ENCODE peak calls at places on chromosomes 16 and 17, in nine cellular contexts. E is adrenal gland, G is A549, O is body of pancreas, U is tibial nerve, Z is heart left ventricle, H is right lobe of liver, V is lower leg skin, R is prostate gland. Y is an unnamed sample.

GRCh38 chr17:15287533-15288267 is 22.6 kb upstream of the PMP22 start:
- DNase-seq in E (no peak), G (no peak), O (no peak), U (no peak), Z (no peak), H (no peak), V (no peak), R (no peak), Y (no peak)

GRCh38 chr16:88301431-88301830 is 81.3 kb upstream of the ZNF469 start:
- DNase-seq in E (no peak), G (no peak), O (no peak), U (no peak), Z (no peak), H (peak), V (no peak), R (no peak), Y (no peak)

GRCh38 chr17:81249233-81250040 is 10.3 kb downstream of the NDUFAF8 start:
- DNase-seq in E (no peak), G (no peak), O (no peak), U (no peak), Z (no peak), H (peak), V (no peak), R (no peak), Y (no peak)

GRCh38 chr17:66401364-66401763 is 99.0 kb downstream of the PRKCA start:
- DNase-seq in E (no peak), G (no peak), O (no peak), U (no peak), Z (no peak), H (no peak), V (no peak), R (no peak), Y (no peak)

GRCh38 chr16:67190448-67191399 is 788 bp upstream of the EXOC3L1 start:
- DNase-seq in E (no peak), G (no peak), O (no peak), U (no peak), Z (no peak), H (no peak), V (no peak), R (no peak), Y (no peak)

GRCh38 chr17:1529863-1530262 is 13.5 kb upstream of the INPP5K start:
- DNase-seq in E (no peak), G (no peak), O (no peak), U (no peak), Z (no peak), H (no peak), V (no peak), R (no peak), Y (no peak)

GRCh38 chr17:79789943-79790804 is 6.7 kb downstream of the CBX8 start:
- DNase-seq in E (peak), G (peak), O (peak), U (no peak), Z (no peak), H (peak), V (no peak), R (no peak), Y (peak)

GRCh38 chr16:72286936-72287620 is 115.1 kb upstream of the PMFBP1 start:
- DNase-seq in E (no peak), G (no peak), O (no peak), U (no peak), Z (no peak), H (no peak), V (no peak), R (no peak), Y (no peak)

GRCh38 chr17:71709271-71709670 is 411.5 kb upstream of the SOX9 start:
- DNase-seq in E (no peak), G (no peak), O (no peak), U (no peak), Z (no peak), H (no peak), V (no peak), R (no peak), Y (no peak)

GRCh38 chr17:65518256-65518655 is 43.2 kb downstream of the AXIN2 start:
- DNase-seq in E (no peak), G (no peak), O (no peak), U (no peak), Z (no peak), H (no peak), V (no peak), R (no peak), Y (no peak)

GRCh38 chr16:10922328-10923145 is 19.7 kb downstream of the DEXI start:
- DNase-seq in E (peak), G (no peak), O (no peak), U (peak), Z (peak), H (peak), V (no peak), R (no peak), Y (no peak)
- TF ChIP-seq POLR2A in E (no peak), G (no peak), O (no peak), U (no peak), Z (no peak), H (no peak), V (no peak), R (no peak), Y (no peak)

GRCh38 chr17:42181851-42182207 is 887 bp upstream of the KCNH4 start:
- DNase-seq in E (no peak), G (no peak), O (no peak), U (no peak), Z (no peak), H (no peak), V (no peak), R (no peak), Y (no peak)

GRCh38 chr17:42184717-42185496 is at the start of gene HCRT:
- DNase-seq in E (no peak), G (no peak), O (no peak), U (no peak), Z (no peak), H (no peak), V (no peak), R (no peak), Y (no peak)

GRCh38 chr17:42182927-42183734 is 2.1 kb downstream of the HCRT start:
- DNase-seq in E (no peak), G (peak), O (no peak), U (no peak), Z (no peak), H (no peak), V (no peak), R (no peak), Y (no peak)

GRCh38 chr17:42185497-42185860 is 227 bp upstream of the HCRT start:
- DNase-seq in E (no peak), G (no peak), O (no peak), U (no peak), Z (no peak), H (no peak), V (no peak), R (no peak), Y (no peak)

GRCh38 chr17:42183741-42184711 is 1.2 kb downstream of the HCRT start:
- DNase-seq in E (peak), G (peak), O (peak), U (peak), Z (peak), H (peak), V (peak), R (peak), Y (peak)
- TF ChIP-seq POLR2A in E (no peak), G (peak), O (peak), U (peak), Z (no peak), H (peak), V (no peak), R (no peak), Y (no peak)

DNA sequence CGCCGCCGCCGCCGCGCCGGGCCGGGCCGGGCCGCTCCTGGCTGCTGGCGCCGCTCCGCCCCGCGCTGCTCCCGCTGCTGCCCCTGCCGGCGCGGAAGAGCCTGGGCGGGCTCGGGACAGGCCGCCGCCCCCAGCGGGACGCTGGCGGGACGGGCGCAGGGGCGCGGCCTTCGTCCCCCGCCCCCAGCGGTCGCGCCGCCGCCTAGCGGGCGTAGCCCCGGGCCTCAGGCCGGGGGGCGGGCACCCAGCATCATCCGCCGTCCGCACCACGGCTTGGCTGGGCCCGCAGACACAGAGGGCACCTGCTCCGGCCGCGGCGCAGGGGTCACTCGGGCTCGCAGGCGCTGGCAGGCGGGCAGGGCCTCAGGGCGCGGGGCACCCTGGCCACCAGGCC is at the start of gene AMFR:
- DNase-seq in E (peak), G (peak), O (peak), U (no peak), Z (peak), H (peak), V (no peak), R (peak), Y (peak)
- TF ChIP-seq POLR2A in E (peak), G (peak), O (no peak), U (peak), Z (no peak), H (peak), V (no peak), R (peak), Y (no peak)

DNA sequence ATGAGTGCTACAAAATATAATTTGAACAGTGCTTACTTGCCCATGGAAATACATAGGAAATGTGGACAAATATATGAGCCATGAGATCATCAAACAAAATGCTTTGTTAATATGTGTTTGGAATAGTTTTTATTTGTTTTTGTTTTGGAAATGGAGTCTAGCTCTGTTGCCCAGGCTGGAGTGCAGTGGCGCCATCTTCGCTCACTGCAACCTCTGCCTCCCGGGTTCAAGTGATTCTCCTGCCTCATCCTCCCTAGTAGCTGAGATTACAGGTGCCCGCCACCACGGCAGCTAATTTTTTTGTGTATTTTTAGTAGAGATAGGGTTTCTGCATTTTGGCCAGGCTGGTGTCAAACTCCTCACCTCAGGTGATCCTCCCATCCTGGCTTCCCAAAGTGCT is 2.8 kb downstream of the CNEP1R1 start:
- DNase-seq in E (no peak), G (no peak), O (no peak), U (no peak), Z (no peak), H (no peak), V (no peak), R (no peak), Y (no peak)
- TF ChIP-seq POLR2A in E (no peak), G (no peak), O (no peak), U (no peak), Z (no peak), H (no peak), V (no peak), R (no peak), Y (no peak)

GRCh38 chr17:18205861-18206260 is 19.6 kb upstream of the LLGL1 start:
- DNase-seq in E (no peak), G (no peak), O (no peak), U (no peak), Z (no peak), H (no peak), V (no peak), R (no peak), Y (no peak)
- TF ChIP-seq POLR2A in E (no peak), G (no peak), O (no peak), U (no peak), Z (no peak), H (no peak), V (no peak), R (no peak), Y (no peak)

GRCh38 chr17:39740357-39741111 is 2.8 kb downstream of the GRB7 start:
- DNase-seq in E (no peak), G (peak), O (peak), U (no peak), Z (no peak), H (peak), V (no peak), R (peak), Y (no peak)
- TF ChIP-seq POLR2A in E (no peak), G (no peak), O (peak), U (no peak), Z (no peak), H (no peak), V (no peak), R (peak), Y (no peak)

Y was measured in GM12891.